ENCODE peak calls at places on chromosomes 1 and 21, in six cellular contexts. P, E, M, V, N and Q are unnamed samples.
A peak's percentile ranks its signal among the peaks of the same experiment; 100 is the strongest.

GRCh38 chr1:197686231-197686630 is 89.0 kb downstream of the DENND1B start:
- DNase-seq in M (no peak), E (no peak), N (no peak), P (no peak), V (no peak), Q (no peak)

GRCh38 chr1:201504179-201504631 is 2.7 kb downstream of the CSRP1 start:
- DNase-seq in P (no peak), M (no peak), N (no peak), E (no peak), V (no peak), Q (no peak)

GRCh38 chr1:199403421-199404116 is 623.9 kb upstream of the NR5A2 start:
- DNase-seq in N (no peak), V (no peak), M (no peak), E (no peak), P (no peak), Q (no peak)

GRCh38 chr21:24032709-24033232 is 1574.5 kb downstream of the MRPL39 start:
- DNase-seq in P (no peak), E (no peak), V (no peak), N (no peak), M (no peak), Q (no peak)

GRCh38 chr1:84427520-84428188 is 29.4 kb downstream of the DNASE2B start:
- DNase-seq in V (no peak), N (no peak), M (no peak), E (no peak), P (no peak), Q (no peak)

GRCh38 chr1:61585714-61586113 is 139.2 kb downstream of the TM2D1 start:
- DNase-seq in E (no peak), P (no peak), M (no peak), N (no peak), V (no peak), Q (no peak)

GRCh38 chr1:150171801-150172200 is 22.1 kb downstream of the PLEKHO1 start:
- DNase-seq in V (no peak), E (no peak), N (no peak), M (no peak), P (no peak), Q (no peak)

GRCh38 chr1:2074944-2075740 is 24.9 kb downstream of the PRKCZ start:
- DNase-seq in P (no peak), N (no peak), V (peak; percentile 6), M (no peak), E (no peak), Q (no peak)

GRCh38 chr1:83701396-83701795 is 297.5 kb downstream of the TTLL7 start:
- DNase-seq in M (no peak), P (no peak), N (no peak), E (no peak), V (no peak), Q (no peak)

GRCh38 chr1:156143765-156144489 is 9.5 kb upstream of the SEMA4A start:
- DNase-seq in V (no peak), E (no peak), N (no peak), P (no peak), M (no peak), Q (no peak)

GRCh38 chr1:33137800-33138199 is 44.0 kb downstream of the TRIM62 start:
- DNase-seq in V (peak; percentile 58), P (peak; percentile 82), N (peak; percentile 64), M (no peak), E (peak; percentile 60), Q (no peak)

GRCh38 chr1:247531937-247532336 is 4.3 kb downstream of the OR2C3 start:
- DNase-seq in P (no peak), V (no peak), N (no peak), M (no peak), E (no peak), Q (no peak)

GRCh38 chr1:233843523-233844204 is 60.8 kb upstream of the SLC35F3 start:
- DNase-seq in P (no peak), E (no peak), V (no peak), M (no peak), N (no peak), Q (no peak)

GRCh38 chr21:38819719-38820147 is 14.0 kb downstream of the ETS2 start:
- DNase-seq in N (no peak), V (no peak), E (no peak), P (no peak), M (peak; percentile 67), Q (no peak)

GRCh38 chr1:39450956-39451601 is 40.4 kb upstream of the BMP8A start:
- DNase-seq in N (no peak), V (no peak), E (no peak), M (no peak), P (no peak), Q (no peak)

GRCh38 chr1:31779687-31780086 is 15.5 kb upstream of the ADGRB2 start:
- DNase-seq in M (no peak), N (no peak), V (no peak), E (no peak), P (no peak), Q (no peak)

GRCh38 chr1:47906009-47906432 is 91.2 kb downstream of the TRABD2B start:
- DNase-seq in N (no peak), M (no peak), E (no peak), V (no peak), P (no peak), Q (no peak)

GRCh38 chr1:21852282-21853129 is 40.4 kb downstream of the LDLRAD2 start:
- DNase-seq in N (no peak), M (no peak), P (no peak), E (no peak), V (no peak), Q (no peak)

GRCh38 chr1:47549532-47549931 is 111.7 kb downstream of the FOXD2 start:
- DNase-seq in M (no peak), N (no peak), E (no peak), V (no peak), P (no peak), Q (no peak)

GRCh38 chr1:96771847-96772246 is 50.3 kb downstream of the PTBP2 start:
- DNase-seq in M (no peak), E (no peak), V (no peak), N (no peak), P (no peak), Q (no peak)

GRCh38 chr1:107821340-107821739 is 143.6 kb downstream of the VAV3 start:
- DNase-seq in M (no peak), E (no peak), V (no peak), P (no peak), N (no peak), Q (no peak)

GRCh38 chr1:15180189-15180588 is 26.6 kb downstream of the TMEM51 start:
- DNase-seq in E (no peak), N (no peak), V (no peak), M (no peak), P (no peak), Q (no peak)

GRCh38 chr1:202105571-202106339 is 17.0 kb upstream of the GPR37L1 start:
- DNase-seq in M (peak; percentile 57), N (no peak), P (peak; percentile 46), E (no peak), V (peak; percentile 18), Q (no peak)

GRCh38 chr1:172154571-172154970 is 265.9 kb upstream of the C1orf105 start:
- DNase-seq in M (no peak), V (no peak), N (no peak), P (no peak), E (no peak), Q (no peak)

GRCh38 chr1:89882348-89883029 is 61.7 kb downstream of the LRRC8D start:
- DNase-seq in P (no peak), N (no peak), E (no peak), M (no peak), V (no peak), Q (no peak)

GRCh38 chr21:15682182-15682895 is 47.4 kb upstream of the USP25 start:
- DNase-seq in V (no peak), P (no peak), N (no peak), M (no peak), E (no peak), Q (no peak)